ENCODE peak calls at places on chromosome 15, in eight cellular contexts. V, K, F, D, Q, T, S and H are unnamed samples.

GRCh38 chr15:26841941-26842340 is 24.9 kb upstream of the GABRA5 start:
- DNase-seq in F (no peak), T (no peak), S (no peak), K (no peak), D (no peak), Q (no peak), V (no peak), H (no peak)

GRCh38 chr15:41429003-41429890 is 12.4 kb downstream of the RTF1 start:
- DNase-seq in F (no peak), T (no peak), D (no peak), Q (no peak), V (no peak), K (no peak), S (no peak), H (no peak)

GRCh38 chr15:47484119-47484518 is 233.2 kb upstream of the SEMA6D start:
- DNase-seq in K (no peak), T (no peak), Q (no peak), F (no peak), V (peak), S (no peak), D (peak), H (no peak)

GRCh38 chr15:49145651-49146609 is 9.5 kb downstream of the COPS2 start:
- DNase-seq in K (no peak), S (peak), Q (peak), D (peak), T (no peak), V (peak), F (no peak), H (peak)

GRCh38 chr15:52481915-52482314 is 46.8 kb downstream of the MYO5A start:
- DNase-seq in T (peak), F (no peak), D (peak), S (no peak), Q (no peak), V (peak), K (peak), H (no peak)

GRCh38 chr15:84782346-84782745 is 34.0 kb downstream of the ZNF592 start:
- DNase-seq in S (no peak), T (no peak), Q (no peak), V (no peak), K (no peak), F (no peak), D (no peak), H (no peak)

GRCh38 chr15:49758856-49759255 is 138.0 kb downstream of the DTWD1 start:
- DNase-seq in T (no peak), F (no peak), K (no peak), S (no peak), D (no peak), V (no peak), Q (no peak), H (no peak)

GRCh38 chr15:44315164-44315563 is 26.6 kb downstream of the GOLM2 start:
- DNase-seq in K (no peak), S (no peak), T (no peak), V (no peak), D (no peak), Q (no peak), F (no peak), H (no peak)

GRCh38 chr15:67838789-67839332 is 984 bp downstream of the RNU6-1 start:
- DNase-seq in F (peak), T (peak), K (no peak), Q (no peak), D (no peak), S (peak), V (no peak), H (no peak)

GRCh38 chr15:40038654-40039543 is at the start of gene SRP14:
- DNase-seq in F (peak), V (peak), D (peak), Q (peak), S (peak), T (peak), K (peak), H (peak)

GRCh38 chr15:52121896-52122295 is 9.3 kb upstream of the BCL2L10 start:
- DNase-seq in F (no peak), T (no peak), V (no peak), Q (no peak), D (no peak), K (no peak), S (no peak), H (no peak)

GRCh38 chr15:62895139-62895866 is 147.2 kb upstream of the TPM1 start:
- DNase-seq in V (peak), K (no peak), Q (no peak), F (no peak), D (peak), T (no peak), S (peak), H (peak)

GRCh38 chr15:29822100-29822684 is at the start of gene TJP1:
- DNase-seq in F (peak), T (peak), V (peak), Q (peak), K (no peak), S (peak), D (peak), H (peak)

GRCh38 chr15:54462511-54462913 is 484.3 kb downstream of the UNC13C start:
- DNase-seq in V (no peak), T (no peak), S (no peak), K (no peak), D (no peak), Q (no peak), F (no peak), H (no peak)

GRCh38 chr15:68464451-68465090 is 32.6 kb upstream of the ITGA11 start:
- DNase-seq in Q (no peak), D (no peak), F (no peak), V (no peak), T (no peak), K (no peak), S (no peak), H (no peak)

GRCh38 chr15:67548862-67549651 is 6.6 kb downstream of the MAP2K5 start:
- DNase-seq in S (no peak), V (peak), D (no peak), F (peak), T (no peak), Q (no peak), K (no peak), H (no peak)

GRCh38 chr15:40819048-40819447 is 9.5 kb downstream of the PPP1R14D start:
- DNase-seq in K (no peak), Q (no peak), F (no peak), D (no peak), V (no peak), T (no peak), S (no peak), H (no peak)

GRCh38 chr15:64653757-64654156 is 121.6 kb downstream of the RBPMS2 start:
- DNase-seq in D (peak), T (no peak), S (no peak), V (no peak), F (no peak), Q (peak), K (no peak), H (no peak)

GRCh38 chr15:55649058-55649423 is 60.9 kb upstream of the PYGO1 start:
- DNase-seq in K (no peak), Q (peak), T (peak), F (no peak), D (no peak), V (no peak), S (no peak), H (no peak)

GRCh38 chr15:78092111-78093041 is at the start of gene SH2D7:
- DNase-seq in V (no peak), K (no peak), Q (no peak), T (no peak), F (no peak), S (no peak), D (no peak), H (no peak)

GRCh38 chr15:93152264-93152884 is 63.4 kb upstream of the RGMA start:
- DNase-seq in V (no peak), T (no peak), D (no peak), K (no peak), Q (no peak), S (no peak), F (no peak), H (no peak)

GRCh38 chr15:66931768-66932633 is 133.4 kb upstream of the SMAD3 start:
- DNase-seq in F (no peak), D (peak), S (peak), V (peak), K (no peak), Q (peak), T (peak), H (peak)

GRCh38 chr15:44066211-44066827 is 128.8 kb downstream of the FRMD5 start:
- DNase-seq in S (peak), Q (peak), K (peak), D (peak), T (peak), V (peak), F (peak), H (peak)

GRCh38 chr15:80120636-80121035 is 32.2 kb upstream of the FAH start:
- DNase-seq in T (no peak), V (no peak), Q (no peak), D (no peak), F (no peak), S (no peak), K (no peak), H (no peak)